ENCODE peak calls at places on chromosomes 6 and 20, in four cellular contexts. B, X, I and A are unnamed samples.

GRCh38 chr6:14824060-14824834 is 421.6 kb upstream of the JARID2 start:
- DNase-seq in B (no peak), X (no peak), I (no peak), A (no peak)

GRCh38 chr6:152298055-152298647 is 339.0 kb downstream of the SYNE1 start:
- DNase-seq in B (no peak), X (no peak), I (no peak), A (no peak)

GRCh38 chr6:39231844-39232243 is 2.6 kb upstream of the KCNK5 start:
- DNase-seq in B (no peak), X (no peak), I (no peak), A (no peak)

GRCh38 chr6:136550330-136551071 is at the start of gene MAP7:
- DNase-seq in B (no peak), X (peak), I (peak), A (no peak)

GRCh38 chr6:70599187-70599586 is 32.5 kb downstream of the SDHAF4 start:
- DNase-seq in B (no peak), X (no peak), I (no peak), A (no peak)

GRCh38 chr20:50824137-50824536 is 29.3 kb downstream of the BCAS4 start:
- DNase-seq in B (no peak), X (no peak), I (no peak), A (no peak)

GRCh38 chr6:43977404-43978111 is 149.7 kb downstream of the MRPL14 start:
- DNase-seq in B (no peak), X (no peak), I (no peak), A (peak)

GRCh38 chr20:2798814-2799213 is 1.6 kb downstream of the CPXM1 start:
- DNase-seq in B (no peak), X (no peak), I (no peak), A (no peak)

GRCh38 chr6:45378324-45378926 is 691 bp upstream of the SUPT3H start:
- DNase-seq in B (no peak), X (peak), I (no peak), A (no peak)

DNA sequence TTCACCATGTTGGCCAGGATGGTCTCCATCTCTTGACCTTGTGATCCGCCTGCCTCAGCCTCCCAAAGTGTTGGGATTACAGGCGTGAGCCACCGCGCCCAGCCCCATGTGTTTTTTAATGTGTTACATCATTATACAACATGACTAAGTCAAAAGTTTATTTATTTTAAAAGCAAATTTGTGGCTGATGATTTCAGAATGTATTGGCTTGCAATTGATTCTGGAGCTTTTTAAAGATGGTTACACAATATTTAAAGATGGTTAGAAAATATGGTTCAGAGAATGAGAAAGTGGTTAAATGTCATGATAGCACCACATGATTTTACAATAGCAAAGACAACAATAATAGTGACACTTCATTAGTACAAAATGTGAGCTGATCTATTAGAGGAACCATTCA is 80.5 kb downstream of the SASH1 start:
- DNase-seq in B (no peak), X (no peak), I (no peak), A (no peak)
- TF ChIP-seq CHD2 in B (no peak), X (no peak), I (no peak), A (no peak)

GRCh38 chr20:41446471-41446870 is 79.9 kb upstream of the EMILIN3 start:
- DNase-seq in B (no peak), X (no peak), I (no peak), A (no peak)
- TF ChIP-seq BHLHE40 in B (no peak), X (no peak), I (no peak), A (no peak)

GRCh38 chr6:170091000-170091638 is 199.8 kb downstream of the DLL1 start:
- DNase-seq in B (no peak), X (no peak), I (no peak), A (no peak)

GRCh38 chr6:170092826-170093225 is 198.1 kb downstream of the DLL1 start:
- DNase-seq in B (no peak), X (no peak), I (no peak), A (no peak)

GRCh38 chr6:170090561-170090960 is 200.3 kb downstream of the DLL1 start:
- DNase-seq in B (no peak), X (no peak), I (no peak), A (no peak)

GRCh38 chr6:170093276-170093657 is 197.6 kb downstream of the DLL1 start:
- DNase-seq in B (no peak), X (no peak), I (no peak), A (no peak)

GRCh38 chr6:170091639-170092579 is 199.0 kb downstream of the DLL1 start:
- DNase-seq in B (no peak), X (no peak), I (no peak), A (no peak)
- TF ChIP-seq CHD2 in B (no peak), X (no peak), I (no peak), A (no peak)

GRCh38 chr6:29667158-29667557 is 10.3 kb downstream of the MOG start:
- DNase-seq in B (no peak), X (no peak), I (no peak), A (no peak)
- TF ChIP-seq BHLHE40 in B (no peak), X (no peak), I (no peak), A (no peak)

DNA sequence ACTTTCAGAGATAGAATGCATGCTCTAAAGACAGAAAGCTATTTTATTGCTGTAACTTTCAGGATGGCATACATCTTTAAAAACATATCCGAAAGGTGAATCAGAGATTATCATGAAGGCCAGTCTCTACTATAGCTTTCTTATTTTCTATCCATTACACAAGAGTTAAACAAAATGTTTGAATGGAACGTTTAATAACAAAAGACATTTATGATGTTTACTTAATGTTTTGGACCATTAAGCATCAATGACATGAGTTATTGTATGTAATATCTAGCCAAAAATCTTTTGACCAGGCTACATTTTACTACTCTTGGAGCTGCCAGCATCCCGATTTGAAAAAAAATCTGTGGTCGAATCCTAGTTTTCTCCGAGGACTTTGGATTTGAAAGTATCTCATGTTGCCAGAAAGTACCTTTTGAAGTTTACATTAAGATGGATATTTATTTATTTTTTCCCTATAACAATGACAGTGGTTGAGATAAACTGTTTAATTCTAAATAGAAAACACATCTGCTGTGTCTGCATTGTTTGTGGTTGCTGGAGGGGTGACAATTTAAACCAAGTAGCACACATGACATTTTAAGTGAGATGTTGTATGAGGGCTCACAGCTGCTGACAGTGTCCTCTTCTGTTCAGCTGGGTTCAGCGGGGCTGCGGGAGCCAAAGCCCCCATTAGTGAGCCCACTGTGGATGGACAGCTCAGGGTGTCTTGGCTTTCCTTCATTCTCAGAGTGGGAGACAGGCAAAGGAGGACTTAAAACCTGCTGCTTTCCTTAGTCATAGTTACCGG is 293.6 kb upstream of the TCF21 start:
- DNase-seq in B (no peak), X (no peak), I (no peak), A (no peak)
- TF ChIP-seq CHD2 in B (no peak), X (no peak), I (no peak), A (no peak)

DNA sequence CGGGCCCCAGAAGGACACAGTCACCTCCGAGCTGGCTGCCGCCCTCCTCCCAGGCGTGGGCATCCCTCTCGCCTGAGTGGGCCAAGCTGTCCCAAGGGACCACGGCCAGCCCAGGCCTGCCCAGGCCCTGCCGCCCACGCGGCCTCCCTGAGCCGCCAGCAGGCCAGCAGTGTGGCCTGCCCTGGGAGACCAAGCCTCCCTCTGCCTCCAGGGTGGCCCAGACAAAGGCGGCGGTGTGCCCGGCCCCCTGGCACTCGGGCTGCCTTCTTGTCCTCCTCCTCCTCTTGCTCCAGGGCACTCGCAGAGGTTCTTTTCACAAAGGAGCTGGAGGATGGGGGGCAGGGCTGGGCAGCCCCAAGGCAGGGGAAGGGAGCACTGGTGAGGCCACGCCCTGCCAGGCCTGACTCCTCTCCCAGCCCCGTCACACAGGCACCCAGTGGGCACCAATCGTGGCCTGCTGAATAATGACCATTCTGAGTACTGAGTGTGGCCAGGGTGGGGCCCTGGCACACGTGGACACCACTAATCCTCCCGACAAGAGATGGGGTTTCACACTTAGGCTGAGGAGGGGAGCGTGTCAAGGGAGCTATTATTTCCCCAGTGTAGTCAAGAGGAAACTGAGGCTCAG is 25.3 kb downstream of the NOL4L start:
- DNase-seq in B (no peak), X (no peak), I (no peak), A (no peak)
- TF ChIP-seq BHLHE40 in B (no peak), X (no peak), I (no peak), A (no peak)